ENCODE peak calls at places on chromosomes 3 and 15, in five cellular contexts. M, L, Z, A and S are unnamed samples. For H3K36me3, the result is how much of the 10 kb centered on the place peaks cover.

GRCh38 chr15:74902295-74903075 is 4.2 kb downstream of the FAM219B start:
- DNase-seq in L (no peak), M (no peak), A (no peak), Z (no peak), S (no peak)

GRCh38 chr3:66372681-66373350 is 128.0 kb downstream of the LRIG1 start:
- DNase-seq in M (peak), Z (peak), A (no peak), L (no peak), S (peak)

GRCh38 chr3:108006901-108007331 is 83.9 kb downstream of the CD47 start:
- DNase-seq in M (no peak), L (no peak), A (no peak), Z (no peak), S (no peak)

GRCh38 chr3:10941972-10942371 is 50.6 kb upstream of the SLC6A1 start:
- DNase-seq in L (no peak), M (peak), A (no peak), Z (no peak), S (no peak)

GRCh38 chr3:69803871-69804270 is 64.6 kb downstream of the MITF start:
- DNase-seq in L (no peak), A (no peak), M (no peak), Z (no peak), S (no peak)

GRCh38 chr3:87370007-87370406 is 93.6 kb upstream of the POU1F1 start:
- DNase-seq in A (no peak), L (no peak), M (peak), Z (no peak), S (no peak)

GRCh38 chr3:64909757-64910475 is 222.1 kb upstream of the ADAMTS9 start:
- DNase-seq in A (no peak), L (no peak), M (no peak), Z (no peak), S (no peak)

GRCh38 chr3:66138336-66139234 is 82.2 kb upstream of the SLC25A26 start:
- DNase-seq in Z (peak), L (peak), M (peak), A (peak), S (no peak)

GRCh38 chr3:135895734-135896121 is 69.8 kb upstream of the PPP2R3A start:
- DNase-seq in A (no peak), L (no peak), M (no peak), Z (no peak), S (no peak)

GRCh38 chr3:10338164-10338470 is 17.2 kb upstream of the SEC13 start:
- DNase-seq in M (no peak), L (no peak), Z (no peak), A (no peak), S (no peak)

GRCh38 chr3:32685604-32686185 is 707 bp downstream of the CNOT10 start:
- DNase-seq in A (no peak), M (peak), Z (no peak), L (no peak), S (no peak)

GRCh38 chr15:80554526-80554925 is 140.6 kb upstream of the ABHD17C start:
- DNase-seq in Z (no peak), M (no peak), L (no peak), A (no peak), S (no peak)

GRCh38 chr15:25545017-25545416 is 106.2 kb upstream of the UBE3A start:
- DNase-seq in Z (no peak), M (no peak), A (no peak), L (no peak), S (no peak)

GRCh38 chr3:108183178-108183577 is 39.0 kb downstream of the IFT57 start:
- DNase-seq in A (no peak), L (no peak), Z (no peak), M (no peak), S (no peak)

GRCh38 chr3:187291001-187291511 is 481 bp downstream of the MASP1 start:
- DNase-seq in M (no peak), Z (no peak), A (peak), L (no peak), S (no peak)

GRCh38 chr3:108124337-108125150 is 33.7 kb upstream of the CD47 start:
- DNase-seq in L (no peak), A (no peak), M (peak), Z (no peak), S (peak)

GRCh38 chr15:86021281-86022264 is 58.1 kb upstream of the AGBL1 start:
- DNase-seq in L (no peak), A (no peak), M (peak), Z (peak), S (no peak)

GRCh38 chr15:62886431-62887071 is 156.0 kb upstream of the TPM1 start:
- DNase-seq in A (peak), M (no peak), Z (no peak), L (no peak), S (no peak)

GRCh38 chr15:41971089-41971892 is 1.1 kb downstream of the EHD4 start:
- DNase-seq in A (peak), L (peak), Z (peak), M (peak), S (peak)

GRCh38 chr3:187101184-187102072 is 37.9 kb downstream of the RPL39L start:
- DNase-seq in Z (peak), A (peak), M (peak), L (peak), S (peak)

GRCh38 chr3:17292556-17292955 is 407.8 kb downstream of the PLCL2 start:
- DNase-seq in M (no peak), L (no peak), Z (no peak), A (no peak), S (no peak)

GRCh38 chr3:106215047-106215446 is 346.2 kb upstream of the CBLB start:
- DNase-seq in Z (no peak), M (no peak), L (no peak), A (no peak), S (no peak)

GRCh38 chr3:127768346-127769008 is 53.8 kb downstream of the MGLL start:
- DNase-seq in A (no peak), Z (no peak), L (no peak), M (peak), S (no peak)

GRCh38 chr15:35540885-35541284 is 5.1 kb downstream of the DPH6 start:
- DNase-seq in M (no peak), L (no peak), A (no peak), Z (no peak), S (no peak)

GRCh38 chr3:39154323-39155021 is 1.1 kb upstream of the CSRNP1 start:
- DNase-seq in A (peak), M (peak), L (no peak), Z (peak), S (no peak)

GRCh38 chr15:72338148-72338547 is 18.2 kb upstream of the CELF6 start:
- DNase-seq in L (no peak), Z (no peak), A (no peak), M (no peak), S (no peak)

GRCh38 chr3:108414007-108414406 is 96.4 kb downstream of the MYH15 start:
- DNase-seq in M (no peak), A (no peak), Z (no peak), L (no peak), S (no peak)

GRCh38 chr15:52005748-52006701 is 13.0 kb upstream of the MAPK6 start:
- DNase-seq in A (no peak), Z (no peak), M (no peak), L (no peak), S (no peak)

GRCh38 chr3:63912768-63913588 is 795 bp upstream of the SCAANT1 start:
- DNase-seq in Z (peak), A (peak), L (peak), M (no peak), S (peak)

GRCh38 chr3:122451371-122451770 is 35.5 kb upstream of the WDR5B start:
- DNase-seq in A (no peak), M (no peak), Z (no peak), L (no peak), S (no peak)

GRCh38 chr15:47374222-47374621 is 343.1 kb upstream of the SEMA6D start:
- DNase-seq in A (no peak), L (no peak), M (peak), Z (no peak), S (no peak)

GRCh38 chr15:63054985-63055384 is 12.4 kb downstream of the TPM1 start:
- DNase-seq in L (no peak), M (peak), A (no peak), Z (no peak), S (no peak)

GRCh38 chr3:159881208-159881607 is 107.4 kb upstream of the IL12A start:
- DNase-seq in M (no peak), L (no peak), A (no peak), Z (no peak), S (no peak)

GRCh38 chr3:159881828-159882309 is 106.8 kb upstream of the IL12A start:
- DNase-seq in M (no peak), A (no peak), L (no peak), Z (no peak), S (no peak)

GRCh38 chr3:159877924-159878323 is 110.7 kb upstream of the IL12A start:
- DNase-seq in Z (no peak), A (no peak), M (no peak), L (no peak), S (no peak)

GRCh38 chr3:159882367-159882766 is 106.3 kb upstream of the IL12A start:
- DNase-seq in M (no peak), L (no peak), A (no peak), Z (no peak), S (no peak)

DNA sequence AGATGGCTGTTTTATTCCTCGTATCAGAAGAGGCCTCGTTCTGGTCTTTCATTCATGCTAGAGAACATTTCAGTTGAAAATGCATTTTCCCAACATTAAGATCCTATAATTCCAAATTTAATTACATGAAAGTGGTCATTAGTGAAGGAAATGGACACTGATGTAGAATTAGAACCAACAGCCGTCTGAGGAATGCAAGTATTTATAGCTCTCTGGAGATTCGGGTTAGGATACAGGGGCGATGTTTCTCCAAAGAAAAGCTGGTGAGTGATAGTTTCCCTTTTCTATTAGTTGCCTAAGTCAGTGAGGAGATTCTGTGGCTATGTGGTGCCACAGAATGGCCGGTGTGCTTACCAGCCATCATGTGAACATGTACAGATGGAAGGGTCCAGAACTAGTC is 109.0 kb upstream of the IL12A start:
- DNase-seq in Z (no peak), A (no peak), L (no peak), M (no peak), S (no peak)
- H3K27ac ChIP-seq in Z (no peak), A (no peak), L (no peak), M (no peak), S (no peak)

GRCh38 chr15:66096711-66097058 is 156.9 kb downstream of the MEGF11 start:
- DNase-seq in M (no peak), L (no peak), A (no peak), Z (no peak), S (no peak)

GRCh38 chr15:66092053-66092976 is 161.2 kb downstream of the MEGF11 start:
- DNase-seq in A (no peak), Z (no peak), M (no peak), L (no peak), S (no peak)

GRCh38 chr15:66095871-66096710 is 157.5 kb downstream of the MEGF11 start:
- DNase-seq in A (no peak), L (no peak), M (no peak), Z (no peak), S (no peak)

GRCh38 chr15:66097151-66098018 is 156.2 kb downstream of the MEGF11 start:
- DNase-seq in Z (no peak), A (no peak), M (no peak), L (no peak), S (no peak)

DNA sequence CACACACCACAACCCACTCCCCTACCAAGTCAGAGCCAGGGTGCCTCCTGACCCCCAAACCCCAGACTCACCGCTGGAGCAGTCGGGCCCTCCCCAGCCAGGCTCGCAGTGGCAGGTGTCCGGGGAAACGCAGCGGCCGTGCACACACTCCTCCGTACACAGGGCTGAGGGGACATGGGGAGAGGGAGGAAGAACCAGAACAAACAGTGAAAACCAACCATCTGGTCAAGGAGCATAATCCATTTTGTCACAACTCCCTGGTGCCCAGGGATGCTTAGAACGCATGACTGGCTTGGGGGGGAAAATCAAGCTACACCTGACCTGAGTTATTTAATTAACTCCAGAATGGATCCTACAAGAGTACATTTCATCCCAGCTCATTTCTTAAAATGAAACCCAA is 159.2 kb downstream of the MEGF11 start:
- DNase-seq in M (no peak), A (no peak), L (no peak), Z (no peak), S (no peak)
- H3K36me3 ChIP-seq in M (under half), A (under half), L (under half), Z (under half), S (under half)

DNA sequence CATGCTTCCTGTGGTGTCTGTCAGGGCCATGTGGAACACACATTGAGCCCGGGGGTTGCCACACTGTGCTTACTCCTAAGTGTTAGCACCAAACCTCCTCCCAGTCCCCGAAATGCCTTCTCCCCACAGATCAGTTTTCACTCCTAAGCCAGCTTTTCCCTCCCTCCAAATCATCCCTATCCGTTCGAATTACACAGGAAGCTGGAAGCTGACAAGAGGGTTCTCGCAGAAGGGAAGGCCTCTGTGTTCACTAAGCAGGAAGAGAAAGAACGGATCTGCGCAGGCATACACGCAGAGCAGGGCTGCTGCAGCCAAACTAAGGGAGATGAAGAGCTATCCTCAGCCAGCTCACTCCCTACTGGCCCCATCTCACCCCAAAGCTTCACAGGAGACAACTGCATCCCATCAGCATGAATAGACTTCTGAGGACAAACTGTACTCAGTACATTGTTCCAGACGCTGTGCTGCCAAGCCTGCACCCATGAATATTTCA is 32.3 kb downstream of the XXYLT1 start:
- DNase-seq in Z (no peak), A (peak), L (peak), M (no peak), S (no peak)
- H3K27ac ChIP-seq in Z (no peak), A (no peak), L (no peak), M (no peak), S (no peak)

DNA sequence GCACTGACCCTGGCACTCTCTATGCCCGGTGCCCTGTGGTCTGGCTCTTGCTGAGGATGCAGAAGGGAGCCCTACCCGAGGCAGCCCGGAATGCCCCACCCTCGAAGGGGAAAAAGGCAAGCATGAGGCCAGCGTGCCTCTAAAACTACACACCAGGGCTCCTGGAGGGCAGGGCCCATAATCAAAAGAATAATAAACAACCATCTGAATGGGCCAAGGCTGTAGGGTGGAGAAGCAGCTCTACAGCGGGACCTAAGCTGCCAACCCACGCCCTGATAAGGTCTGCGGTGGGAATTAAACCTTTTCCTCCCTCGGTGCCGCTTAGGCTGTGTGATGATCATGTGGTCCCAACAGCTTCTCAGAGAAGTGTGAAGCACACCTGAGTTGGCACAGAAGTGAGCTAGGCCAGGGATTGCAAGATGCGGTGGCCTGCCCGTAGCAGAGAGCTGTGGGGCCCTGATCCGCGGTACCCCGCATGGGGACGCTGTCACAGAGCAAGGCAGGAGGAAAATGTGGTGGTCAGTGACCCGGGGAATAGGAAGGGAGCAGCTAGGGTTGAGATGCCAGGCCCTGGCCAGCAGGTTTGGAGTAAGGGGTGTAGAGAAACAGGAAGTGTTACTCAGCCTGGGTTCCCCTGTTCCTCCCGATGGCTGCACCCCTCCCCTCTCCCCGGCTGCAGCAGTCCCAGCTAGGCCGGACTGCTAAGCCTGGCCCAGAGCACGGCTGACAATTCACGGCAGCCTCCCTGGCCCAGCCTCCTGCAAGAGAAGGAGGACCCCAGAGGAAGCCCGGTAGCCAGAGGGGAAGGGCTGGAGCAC is 1.1 kb upstream of the C15orf62 start:
- DNase-seq in A (peak), Z (no peak), M (no peak), L (no peak), S (no peak)
- H3K36me3 ChIP-seq in A (under half), Z (under half), M (under half), L (half or more), S (under half)

DNA sequence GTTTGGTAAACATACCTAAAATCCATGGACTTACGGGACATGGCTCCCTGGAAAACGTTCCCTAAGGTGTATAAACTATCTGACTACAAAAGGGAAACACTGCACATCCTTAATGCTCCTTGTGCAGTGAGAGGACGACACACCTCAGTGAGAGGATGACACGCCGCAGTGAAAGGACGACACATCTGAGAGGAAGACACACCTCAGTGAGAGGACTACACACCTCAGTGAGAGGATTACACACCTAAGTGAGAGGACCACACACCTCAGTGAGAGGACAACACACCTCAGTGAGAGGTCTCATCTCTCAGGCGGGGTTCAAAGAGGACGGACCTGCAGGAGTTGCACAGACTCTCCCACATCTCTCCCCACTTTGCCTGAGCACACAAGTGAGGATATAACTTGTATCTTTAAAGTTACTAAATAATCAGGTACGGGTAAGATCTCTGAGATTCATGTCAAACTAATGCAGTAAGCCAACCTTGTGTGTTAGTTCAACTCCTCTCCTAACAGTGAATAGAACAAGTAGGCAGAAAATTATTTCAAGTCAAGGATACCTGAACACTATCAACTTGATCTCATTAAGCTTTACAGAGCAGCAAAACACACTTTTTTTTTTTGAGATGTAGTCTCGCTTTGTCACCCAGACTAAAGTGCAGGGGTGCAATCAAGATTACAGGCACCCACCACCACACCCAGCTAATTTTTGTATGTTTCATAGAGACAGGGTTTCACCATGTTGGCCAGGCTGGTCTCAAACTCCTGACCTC is 32.1 kb downstream of the HERC2 start:
- DNase-seq in L (no peak), A (no peak), M (no peak), Z (no peak), S (no peak)
- H3K27ac ChIP-seq in L (no peak), A (no peak), M (no peak), Z (no peak), S (no peak)

GRCh38 chr3:35291837-35292236 is 347.5 kb upstream of the ARPP21 start:
- DNase-seq in A (no peak), M (no peak), Z (no peak), L (no peak), S (no peak)
- H3K36me3 ChIP-seq in A (under half), M (under half), Z (under half), L (under half), S (under half)

GRCh38 chr3:71066849-71067261 is 516.7 kb downstream of the FOXP1 start:
- DNase-seq in M (peak), A (no peak), L (no peak), Z (no peak), S (no peak)
- H3K27ac ChIP-seq in M (peak), A (peak), L (peak), Z (no peak), S (peak)

DNA sequence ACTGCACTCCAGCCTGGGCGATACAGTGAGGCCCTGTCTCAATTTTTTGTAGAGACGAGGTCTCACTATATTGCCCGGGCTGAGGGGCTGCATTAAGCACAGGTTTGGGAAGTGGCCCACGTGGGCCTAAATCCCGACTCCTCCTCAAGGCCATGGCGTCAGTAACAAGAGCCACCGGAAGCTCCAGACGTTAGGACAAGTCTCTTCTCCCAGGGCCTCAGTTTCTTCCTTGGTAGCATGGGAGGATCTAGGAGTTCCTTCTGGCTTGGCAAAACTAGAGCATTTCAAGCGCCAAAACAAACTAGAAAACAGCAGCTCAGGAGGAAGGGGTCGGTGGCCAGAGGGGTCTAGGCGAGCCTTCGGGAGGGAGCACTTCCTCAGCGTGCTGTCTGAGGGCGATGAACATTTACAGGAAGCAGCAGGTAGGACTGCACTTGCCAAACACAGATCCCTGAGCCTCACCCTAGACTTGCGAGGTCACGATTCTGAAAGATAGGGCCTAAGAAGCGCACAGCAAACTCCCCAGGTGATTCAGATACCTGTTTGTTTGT is 536 bp downstream of the SNAPC5 start:
- DNase-seq in A (no peak), M (no peak), L (no peak), Z (no peak), S (no peak)
- H3K36me3 ChIP-seq in A (under half), M (half or more), L (half or more), Z (under half), S (half or more)